ENCODE peak calls at places on chromosomes 11 and 22, in five cellular contexts. Y, J, W, I and P are unnamed samples.

GRCh38 chr22:45321827-45322226 is 12.1 kb downstream of the FAM118A start:
- DNase-seq in I (no peak), W (no peak), Y (no peak), J (no peak), P (no peak)

GRCh38 chr22:24134090-24134846 is 47.0 kb upstream of the SUSD2 start:
- DNase-seq in I (no peak), J (no peak), Y (peak), W (no peak), P (no peak)

GRCh38 chr22:50706481-50707125 is 31.4 kb upstream of the ACR start:
- DNase-seq in W (no peak), I (peak), Y (no peak), J (no peak), P (no peak)

GRCh38 chr11:102530558-102530957 is at the start of gene MMP7:
- DNase-seq in I (no peak), W (peak), Y (no peak), J (peak), P (peak)

GRCh38 chr11:112174789-112175595 is at the start of gene BCO2:
- DNase-seq in W (no peak), I (peak), Y (peak), J (peak), P (peak)

GRCh38 chr11:76807206-76807875 is 24.2 kb downstream of the TSKU start:
- DNase-seq in J (peak), I (peak), Y (peak), W (no peak), P (peak)

GRCh38 chr11:84261707-84262106 is 975.5 kb upstream of the CCDC90B start:
- DNase-seq in J (no peak), W (no peak), I (no peak), Y (no peak), P (no peak)

GRCh38 chr11:96215094-96215782 is 127.8 kb downstream of the MAML2 start:
- DNase-seq in I (peak), Y (no peak), J (peak), W (no peak), P (peak)

GRCh38 chr11:87722756-87723599 is 452.3 kb downstream of the RAB38 start:
- DNase-seq in W (no peak), J (no peak), I (no peak), Y (no peak), P (no peak)

GRCh38 chr11:119339581-119340334 is 925 bp downstream of the C1QTNF5 start:
- DNase-seq in W (no peak), J (peak), Y (no peak), I (peak), P (peak)

GRCh38 chr11:20647976-20648565 is 21.3 kb upstream of the NELL1 start:
- DNase-seq in J (peak), Y (no peak), W (peak), I (no peak), P (peak)

GRCh38 chr11:99973993-99974392 is 713.1 kb upstream of the ARHGAP42 start:
- DNase-seq in J (no peak), I (no peak), W (no peak), Y (no peak), P (no peak)

GRCh38 chr11:64267207-64267945 is 16.0 kb downstream of the PLCB3 start:
- DNase-seq in I (no peak), Y (no peak), W (no peak), J (no peak), P (no peak)

GRCh38 chr11:135009125-135009524 is 597.1 kb upstream of the B3GAT1 start:
- DNase-seq in J (no peak), Y (no peak), W (no peak), I (no peak), P (no peak)

GRCh38 chr22:25853078-25853477 is 111.1 kb downstream of the MYO18B start:
- DNase-seq in J (no peak), I (no peak), Y (no peak), W (no peak), P (peak)

GRCh38 chr11:45145421-45146071 is 893 bp upstream of the PRDM11 start:
- DNase-seq in J (no peak), Y (no peak), I (no peak), W (no peak), P (peak)

GRCh38 chr22:28014141-28015055 is 95.3 kb upstream of the PITPNB start:
- DNase-seq in Y (no peak), J (no peak), W (no peak), I (no peak), P (no peak)

GRCh38 chr11:113506893-113507292 is 31.7 kb upstream of the DRD2 start:
- DNase-seq in J (no peak), I (no peak), W (no peak), Y (no peak), P (no peak)

GRCh38 chr22:24380220-24381218 is 46.9 kb upstream of the ADORA2A start:
- DNase-seq in Y (no peak), W (no peak), J (no peak), I (no peak), P (no peak)

GRCh38 chr11:46456269-46456668 is 64.7 kb upstream of the CHRM4 start:
- DNase-seq in W (no peak), I (no peak), Y (no peak), J (no peak), P (no peak)

GRCh38 chr11:119626910-119627305 is 102.1 kb downstream of the NECTIN1 start:
- DNase-seq in J (no peak), I (no peak), Y (no peak), W (no peak), P (no peak)